ENCODE peak calls at places on chromosomes 3 and 15, in eight cellular contexts. One of them, this sample, is unnamed.

GRCh38 chr3:150022406-150023238 is 51.9 kb upstream of the PFN2 start:
- DNase-seq in amygdala: no peak
- DNase-seq in EL: peak
- DNase-seq in Caco-2: no peak
- DNase-seq in NCI-H1694: no peak
- DNase-seq in spleen: no peak
- DNase-seq in hypothalamus: no peak
- DNase-seq in stimulated activated CD8-positive, alpha-beta memory T cell treated with anti-CD3 and anti-CD28 coated beads, Interleukin-15, amount 100 ng/mL, for 1 hour: no peak
- DNase-seq in this sample: peak

GRCh38 chr15:70269991-70270751 is 172.5 kb upstream of the TLE3 start:
- DNase-seq in EL: no peak
- DNase-seq in stimulated activated CD8-positive, alpha-beta memory T cell treated with anti-CD3 and anti-CD28 coated beads, Interleukin-15, amount 100 ng/mL, for 1 hour: no peak
- DNase-seq in hypothalamus: no peak
- DNase-seq in NCI-H1694: no peak
- DNase-seq in Caco-2: no peak
- DNase-seq in spleen: peak
- DNase-seq in amygdala: no peak
- DNase-seq in this sample: peak

GRCh38 chr3:12232785-12233317 is 56.0 kb upstream of the PPARG start:
- DNase-seq in hypothalamus: no peak
- DNase-seq in NCI-H1694: no peak
- DNase-seq in Caco-2: no peak
- DNase-seq in spleen: no peak
- DNase-seq in stimulated activated CD8-positive, alpha-beta memory T cell treated with anti-CD3 and anti-CD28 coated beads, Interleukin-15, amount 100 ng/mL, for 1 hour: no peak
- DNase-seq in EL: no peak
- DNase-seq in amygdala: no peak
- DNase-seq in this sample: no peak

GRCh38 chr15:31574761-31575160 is 248.1 kb downstream of the KLF13 start:
- DNase-seq in EL: no peak
- DNase-seq in hypothalamus: no peak
- DNase-seq in NCI-H1694: no peak
- DNase-seq in stimulated activated CD8-positive, alpha-beta memory T cell treated with anti-CD3 and anti-CD28 coated beads, Interleukin-15, amount 100 ng/mL, for 1 hour: no peak
- DNase-seq in Caco-2: no peak
- DNase-seq in amygdala: no peak
- DNase-seq in spleen: no peak
- DNase-seq in this sample: no peak

GRCh38 chr15:80856809-80857377 is 77.7 kb downstream of the CEMIP start:
- DNase-seq in stimulated activated CD8-positive, alpha-beta memory T cell treated with anti-CD3 and anti-CD28 coated beads, Interleukin-15, amount 100 ng/mL, for 1 hour: no peak
- DNase-seq in EL: no peak
- DNase-seq in amygdala: peak
- DNase-seq in NCI-H1694: no peak
- DNase-seq in hypothalamus: no peak
- DNase-seq in spleen: no peak
- DNase-seq in Caco-2: no peak
- DNase-seq in this sample: peak

GRCh38 chr15:62940755-62941361 is 101.7 kb upstream of the TPM1 start:
- DNase-seq in Caco-2: no peak
- DNase-seq in hypothalamus: peak
- DNase-seq in NCI-H1694: no peak
- DNase-seq in EL: peak
- DNase-seq in spleen: no peak
- DNase-seq in amygdala: peak
- DNase-seq in stimulated activated CD8-positive, alpha-beta memory T cell treated with anti-CD3 and anti-CD28 coated beads, Interleukin-15, amount 100 ng/mL, for 1 hour: no peak
- DNase-seq in this sample: peak

GRCh38 chr3:45864760-45865567 is 21.4 kb upstream of the CCR9 start:
- DNase-seq in EL: no peak
- DNase-seq in amygdala: no peak
- DNase-seq in NCI-H1694: no peak
- DNase-seq in Caco-2: no peak
- DNase-seq in hypothalamus: no peak
- DNase-seq in spleen: no peak
- DNase-seq in stimulated activated CD8-positive, alpha-beta memory T cell treated with anti-CD3 and anti-CD28 coated beads, Interleukin-15, amount 100 ng/mL, for 1 hour: no peak
- DNase-seq in this sample: no peak

GRCh38 chr3:4158329-4158728 is 144.8 kb upstream of the SETMAR start:
- DNase-seq in spleen: no peak
- DNase-seq in NCI-H1694: no peak
- DNase-seq in hypothalamus: no peak
- DNase-seq in stimulated activated CD8-positive, alpha-beta memory T cell treated with anti-CD3 and anti-CD28 coated beads, Interleukin-15, amount 100 ng/mL, for 1 hour: no peak
- DNase-seq in amygdala: no peak
- DNase-seq in EL: no peak
- DNase-seq in Caco-2: no peak
- DNase-seq in this sample: no peak

GRCh38 chr3:111700054-111700453 is 104.9 kb upstream of the ZBED2 start:
- DNase-seq in NCI-H1694: no peak
- DNase-seq in hypothalamus: no peak
- DNase-seq in spleen: no peak
- DNase-seq in Caco-2: no peak
- DNase-seq in stimulated activated CD8-positive, alpha-beta memory T cell treated with anti-CD3 and anti-CD28 coated beads, Interleukin-15, amount 100 ng/mL, for 1 hour: no peak
- DNase-seq in amygdala: no peak
- DNase-seq in EL: no peak
- DNase-seq in this sample: no peak

GRCh38 chr15:52100807-52101206 is 11.8 kb downstream of the BCL2L10 start:
- DNase-seq in Caco-2: no peak
- DNase-seq in spleen: peak
- DNase-seq in EL: peak
- DNase-seq in NCI-H1694: no peak
- DNase-seq in amygdala: no peak
- DNase-seq in hypothalamus: no peak
- DNase-seq in stimulated activated CD8-positive, alpha-beta memory T cell treated with anti-CD3 and anti-CD28 coated beads, Interleukin-15, amount 100 ng/mL, for 1 hour: no peak
- DNase-seq in this sample: peak

GRCh38 chr3:58434990-58435389 is 1.4 kb upstream of the PDHB start:
- DNase-seq in spleen: no peak
- DNase-seq in NCI-H1694: no peak
- DNase-seq in Caco-2: peak
- DNase-seq in amygdala: no peak
- DNase-seq in EL: peak
- DNase-seq in stimulated activated CD8-positive, alpha-beta memory T cell treated with anti-CD3 and anti-CD28 coated beads, Interleukin-15, amount 100 ng/mL, for 1 hour: no peak
- DNase-seq in hypothalamus: no peak
- DNase-seq in this sample: peak

GRCh38 chr15:63015618-63016017 is 26.9 kb upstream of the TPM1 start:
- DNase-seq in EL: peak
- DNase-seq in amygdala: no peak
- DNase-seq in spleen: no peak
- DNase-seq in NCI-H1694: no peak
- DNase-seq in Caco-2: no peak
- DNase-seq in hypothalamus: no peak
- DNase-seq in stimulated activated CD8-positive, alpha-beta memory T cell treated with anti-CD3 and anti-CD28 coated beads, Interleukin-15, amount 100 ng/mL, for 1 hour: no peak
- DNase-seq in this sample: peak

GRCh38 chr3:185200639-185201038 is 47.8 kb upstream of the C3orf70 start:
- DNase-seq in spleen: no peak
- DNase-seq in stimulated activated CD8-positive, alpha-beta memory T cell treated with anti-CD3 and anti-CD28 coated beads, Interleukin-15, amount 100 ng/mL, for 1 hour: no peak
- DNase-seq in EL: peak
- DNase-seq in amygdala: no peak
- DNase-seq in NCI-H1694: no peak
- DNase-seq in hypothalamus: no peak
- DNase-seq in Caco-2: no peak
- DNase-seq in this sample: peak

GRCh38 chr15:83653639-83654378 is at the start of gene ADAMTSL3:
- DNase-seq in Caco-2: no peak
- DNase-seq in NCI-H1694: no peak
- DNase-seq in hypothalamus: peak
- DNase-seq in spleen: no peak
- DNase-seq in EL: no peak
- DNase-seq in stimulated activated CD8-positive, alpha-beta memory T cell treated with anti-CD3 and anti-CD28 coated beads, Interleukin-15, amount 100 ng/mL, for 1 hour: no peak
- DNase-seq in amygdala: peak
- DNase-seq in this sample: peak

GRCh38 chr15:72179950-72180581 is 17.5 kb downstream of the GRAMD2A start:
- DNase-seq in spleen: peak
- DNase-seq in amygdala: peak
- DNase-seq in EL: no peak
- DNase-seq in NCI-H1694: no peak
- DNase-seq in stimulated activated CD8-positive, alpha-beta memory T cell treated with anti-CD3 and anti-CD28 coated beads, Interleukin-15, amount 100 ng/mL, for 1 hour: no peak
- DNase-seq in Caco-2: no peak
- DNase-seq in hypothalamus: peak
- DNase-seq in this sample: peak

GRCh38 chr3:127011270-127011992 is 28.5 kb downstream of the PLXNA1 start:
- DNase-seq in hypothalamus: no peak
- DNase-seq in amygdala: no peak
- DNase-seq in NCI-H1694: no peak
- DNase-seq in stimulated activated CD8-positive, alpha-beta memory T cell treated with anti-CD3 and anti-CD28 coated beads, Interleukin-15, amount 100 ng/mL, for 1 hour: no peak
- DNase-seq in spleen: no peak
- DNase-seq in EL: no peak
- DNase-seq in Caco-2: peak
- DNase-seq in this sample: peak

GRCh38 chr15:77535845-77536244 is 96.9 kb downstream of the LINGO1 start:
- DNase-seq in NCI-H1694: no peak
- DNase-seq in stimulated activated CD8-positive, alpha-beta memory T cell treated with anti-CD3 and anti-CD28 coated beads, Interleukin-15, amount 100 ng/mL, for 1 hour: no peak
- DNase-seq in spleen: peak
- DNase-seq in Caco-2: no peak
- DNase-seq in amygdala: no peak
- DNase-seq in EL: no peak
- DNase-seq in hypothalamus: no peak
- DNase-seq in this sample: no peak

GRCh38 chr3:132785292-132785691 is 63.1 kb upstream of the NPHP3 start:
- DNase-seq in stimulated activated CD8-positive, alpha-beta memory T cell treated with anti-CD3 and anti-CD28 coated beads, Interleukin-15, amount 100 ng/mL, for 1 hour: no peak
- DNase-seq in NCI-H1694: no peak
- DNase-seq in Caco-2: no peak
- DNase-seq in amygdala: no peak
- DNase-seq in hypothalamus: no peak
- DNase-seq in EL: peak
- DNase-seq in spleen: no peak
- DNase-seq in this sample: no peak

GRCh38 chr3:50299929-50300680 is 900 bp upstream of the HYAL3 start:
- DNase-seq in NCI-H1694: no peak
- DNase-seq in Caco-2: no peak
- DNase-seq in spleen: peak
- DNase-seq in stimulated activated CD8-positive, alpha-beta memory T cell treated with anti-CD3 and anti-CD28 coated beads, Interleukin-15, amount 100 ng/mL, for 1 hour: no peak
- DNase-seq in EL: no peak
- DNase-seq in hypothalamus: no peak
- DNase-seq in amygdala: peak
- DNase-seq in this sample: peak

GRCh38 chr3:143083781-143084180 is 35.8 kb upstream of the CHST2 start:
- DNase-seq in stimulated activated CD8-positive, alpha-beta memory T cell treated with anti-CD3 and anti-CD28 coated beads, Interleukin-15, amount 100 ng/mL, for 1 hour: no peak
- DNase-seq in EL: no peak
- DNase-seq in spleen: no peak
- DNase-seq in amygdala: no peak
- DNase-seq in hypothalamus: no peak
- DNase-seq in Caco-2: no peak
- DNase-seq in NCI-H1694: no peak
- DNase-seq in this sample: no peak